ENCODE peak calls at places on chromosomes 13 and 19, in four cellular contexts. One of them, this sample, is unnamed.
A peak's percentile ranks its signal among the peaks of the same experiment; 100 is the strongest.

GRCh38 chr13:33348366-33348765 is 62.8 kb upstream of the STARD13 start:
- DNase-seq in lower lobe of right lung: no peak
- DNase-seq in fibroblast of pulmonary artery: peak; percentile 42
- DNase-seq in OCI-LY7: no peak
- DNase-seq in this sample: peak; percentile 58

GRCh38 chr19:31349160-31349881 is at the start of gene TSHZ3:
- DNase-seq in fibroblast of pulmonary artery: peak; percentile 92
- DNase-seq in lower lobe of right lung: peak; percentile 77
- DNase-seq in OCI-LY7: no peak
- DNase-seq in this sample: peak; percentile 91

GRCh38 chr13:20118268-20119140 is 42.3 kb downstream of the GJA3 start:
- DNase-seq in OCI-LY7: no peak
- DNase-seq in lower lobe of right lung: peak; percentile 69
- DNase-seq in fibroblast of pulmonary artery: peak; percentile 32
- DNase-seq in this sample: peak; percentile 43

GRCh38 chr19:44806271-44806670 is 2.6 kb upstream of the BCAM start:
- DNase-seq in OCI-LY7: no peak
- DNase-seq in fibroblast of pulmonary artery: no peak
- DNase-seq in lower lobe of right lung: no peak
- DNase-seq in this sample: no peak

GRCh38 chr13:36950920-36951319 is 30.9 kb upstream of the SMAD9 start:
- DNase-seq in lower lobe of right lung: no peak
- DNase-seq in OCI-LY7: no peak
- DNase-seq in fibroblast of pulmonary artery: no peak
- DNase-seq in this sample: no peak

GRCh38 chr19:49888478-49888901 is 8.2 kb downstream of the IL4I1 start:
- DNase-seq in OCI-LY7: no peak
- DNase-seq in fibroblast of pulmonary artery: no peak
- DNase-seq in lower lobe of right lung: no peak
- DNase-seq in this sample: no peak

GRCh38 chr13:59318320-59318930 is 845.3 kb downstream of the DIAPH3 start:
- DNase-seq in fibroblast of pulmonary artery: peak; percentile 79
- DNase-seq in lower lobe of right lung: no peak
- DNase-seq in OCI-LY7: peak; percentile 65
- DNase-seq in this sample: peak; percentile 45

GRCh38 chr13:71877280-71877653 is 10.3 kb upstream of the DACH1 start:
- DNase-seq in OCI-LY7: no peak
- DNase-seq in lower lobe of right lung: no peak
- DNase-seq in fibroblast of pulmonary artery: no peak
- DNase-seq in this sample: no peak

GRCh38 chr13:90321281-90321931 is 1026.1 kb upstream of the MIR17HG start:
- DNase-seq in fibroblast of pulmonary artery: no peak
- DNase-seq in lower lobe of right lung: no peak
- DNase-seq in OCI-LY7: no peak
- DNase-seq in this sample: no peak

GRCh38 chr19:1649706-1650626 is 2.4 kb downstream of the TCF3 start:
- DNase-seq in lower lobe of right lung: no peak
- DNase-seq in fibroblast of pulmonary artery: no peak
- DNase-seq in OCI-LY7: no peak
- DNase-seq in this sample: no peak

GRCh38 chr19:1651548-1652394 is 644 bp downstream of the TCF3 start:
- DNase-seq in fibroblast of pulmonary artery: peak; percentile 26
- DNase-seq in OCI-LY7: peak; percentile 59
- DNase-seq in lower lobe of right lung: peak; percentile 66
- DNase-seq in this sample: peak; percentile 25

GRCh38 chr19:1651061-1651547 is 1.3 kb downstream of the TCF3 start:
- DNase-seq in lower lobe of right lung: no peak
- DNase-seq in OCI-LY7: peak; percentile 75
- DNase-seq in fibroblast of pulmonary artery: peak; percentile 42
- DNase-seq in this sample: peak; percentile 24

GRCh38 chr19:1648926-1649541 is 3.4 kb downstream of the TCF3 start:
- DNase-seq in OCI-LY7: no peak
- DNase-seq in lower lobe of right lung: no peak
- DNase-seq in fibroblast of pulmonary artery: no peak
- DNase-seq in this sample: no peak

GRCh38 chr19:1650627-1651009 is 1.8 kb downstream of the TCF3 start:
- DNase-seq in lower lobe of right lung: no peak
- DNase-seq in OCI-LY7: peak; percentile 71
- DNase-seq in fibroblast of pulmonary artery: peak; percentile 10
- DNase-seq in this sample: no peak
- H3K4me3 ChIP-seq in lower lobe of right lung: peak overlapping the region; percentile 83
- H3K4me3 ChIP-seq in OCI-LY7: peak overlapping the region; percentile 94
- H3K4me3 ChIP-seq in fibroblast of pulmonary artery: peak overlapping the region; percentile 71
- H3K4me3 ChIP-seq in this sample: peak overlapping the region; percentile 67

GRCh38 chr13:93174260-93174659 is 52.3 kb upstream of the GPC6 start:
- DNase-seq in lower lobe of right lung: no peak
- DNase-seq in fibroblast of pulmonary artery: no peak
- DNase-seq in OCI-LY7: no peak
- DNase-seq in this sample: no peak

GRCh38 chr13:93169980-93170379 is 56.6 kb upstream of the GPC6 start:
- DNase-seq in lower lobe of right lung: no peak
- DNase-seq in fibroblast of pulmonary artery: peak; percentile 67
- DNase-seq in OCI-LY7: no peak
- DNase-seq in this sample: peak; percentile 99

GRCh38 chr13:93173656-93174055 is 53.0 kb upstream of the GPC6 start:
- DNase-seq in OCI-LY7: no peak
- DNase-seq in fibroblast of pulmonary artery: peak; percentile 30
- DNase-seq in lower lobe of right lung: no peak
- DNase-seq in this sample: no peak

GRCh38 chr13:93172109-93172508 is 54.5 kb upstream of the GPC6 start:
- DNase-seq in fibroblast of pulmonary artery: no peak
- DNase-seq in OCI-LY7: no peak
- DNase-seq in lower lobe of right lung: no peak
- DNase-seq in this sample: peak; percentile 11
- TF ChIP-seq CTCF in fibroblast of pulmonary artery: peak; percentile 23
- TF ChIP-seq CTCF in OCI-LY7: peak; percentile 51
- TF ChIP-seq CTCF in lower lobe of right lung: no peak
- TF ChIP-seq CTCF in this sample: peak; percentile 37

GRCh38 chr13:94967183-94968039 is 255.1 kb upstream of the SOX21 start:
- DNase-seq in OCI-LY7: no peak
- DNase-seq in fibroblast of pulmonary artery: peak; percentile 10
- DNase-seq in lower lobe of right lung: no peak
- DNase-seq in this sample: no peak
- H3K4me3 ChIP-seq in OCI-LY7: no peak overlapping the region
- H3K4me3 ChIP-seq in fibroblast of pulmonary artery: peak overlapping the region; percentile 26
- H3K4me3 ChIP-seq in lower lobe of right lung: peak overlapping the region; percentile 39
- H3K4me3 ChIP-seq in this sample: no peak overlapping the region

GRCh38 chr13:66296875-66297274 is 933.3 kb downstream of the PCDH9 start:
- DNase-seq in fibroblast of pulmonary artery: no peak
- DNase-seq in lower lobe of right lung: no peak
- DNase-seq in OCI-LY7: no peak
- DNase-seq in this sample: no peak
- TF ChIP-seq CTCF in fibroblast of pulmonary artery: no peak
- TF ChIP-seq CTCF in lower lobe of right lung: no peak
- TF ChIP-seq CTCF in OCI-LY7: no peak
- TF ChIP-seq CTCF in this sample: no peak

DNA sequence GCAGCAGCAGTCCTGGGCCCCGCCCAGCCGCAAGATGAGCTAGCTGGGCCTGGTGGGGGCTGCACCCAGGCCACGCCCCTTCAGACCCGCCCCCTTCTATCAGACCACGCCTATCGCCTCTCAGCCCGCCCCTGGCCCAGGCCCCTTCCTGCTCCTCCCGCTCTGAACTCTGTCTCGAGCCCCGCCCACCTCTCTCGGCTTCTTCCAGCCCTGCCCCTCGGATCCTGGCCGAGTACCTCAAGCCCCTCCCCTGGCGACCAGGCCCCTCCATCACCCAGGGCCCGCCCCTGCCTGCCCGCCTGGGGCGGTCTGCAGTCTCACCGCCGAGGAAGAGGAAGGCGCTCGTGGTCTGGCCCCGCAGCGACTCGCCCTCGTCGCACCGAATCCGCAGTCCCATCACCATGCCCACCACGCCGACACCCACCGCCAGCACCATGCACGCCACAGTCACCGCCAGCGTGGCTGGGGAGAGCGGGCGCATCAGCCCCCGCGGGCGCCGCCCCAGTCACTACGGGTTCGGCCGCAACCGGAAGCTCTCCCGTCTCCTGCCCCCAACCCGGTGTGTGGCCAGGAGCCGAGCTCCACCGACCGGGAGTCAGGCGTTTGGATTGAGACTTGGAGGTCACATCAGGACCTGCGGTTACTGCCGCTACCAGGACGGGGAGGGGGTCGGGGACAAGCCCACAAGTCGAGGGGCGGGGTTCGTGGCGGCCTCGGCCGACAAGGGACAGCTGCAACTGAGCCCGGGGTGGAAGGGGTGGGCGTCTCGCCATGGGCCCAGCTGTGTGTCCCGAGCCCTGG is 1.0 kb downstream of the CLDND2 start:
- DNase-seq in fibroblast of pulmonary artery: peak; percentile 99
- DNase-seq in OCI-LY7: peak; percentile 98
- DNase-seq in lower lobe of right lung: peak; percentile 99
- DNase-seq in this sample: peak; percentile 98
- H3K4me3 ChIP-seq in fibroblast of pulmonary artery: peak overlapping the region; percentile 80
- H3K4me3 ChIP-seq in OCI-LY7: peak overlapping the region; percentile 78
- H3K4me3 ChIP-seq in lower lobe of right lung: peak overlapping the region; percentile 86
- H3K4me3 ChIP-seq in this sample: peak overlapping the region; percentile 93

GRCh38 chr13:27359203-27359821 is 65.1 kb upstream of the GTF3A start:
- DNase-seq in fibroblast of pulmonary artery: peak; percentile 81
- DNase-seq in OCI-LY7: peak; percentile 75
- DNase-seq in lower lobe of right lung: peak; percentile 65
- DNase-seq in this sample: peak; percentile 62

GRCh38 chr13:27367570-27367969 is 56.8 kb upstream of the GTF3A start:
- DNase-seq in fibroblast of pulmonary artery: no peak
- DNase-seq in OCI-LY7: no peak
- DNase-seq in lower lobe of right lung: no peak
- DNase-seq in this sample: no peak

GRCh38 chr13:27358420-27358819 is 66.0 kb upstream of the GTF3A start:
- DNase-seq in OCI-LY7: no peak
- DNase-seq in fibroblast of pulmonary artery: no peak
- DNase-seq in lower lobe of right lung: no peak
- DNase-seq in this sample: no peak

GRCh38 chr13:27360562-27360961 is 63.9 kb upstream of the GTF3A start:
- DNase-seq in OCI-LY7: no peak
- DNase-seq in fibroblast of pulmonary artery: no peak
- DNase-seq in lower lobe of right lung: no peak
- DNase-seq in this sample: no peak

GRCh38 chr13:27362064-27362751 is 62.2 kb upstream of the GTF3A start:
- DNase-seq in fibroblast of pulmonary artery: peak; percentile 83
- DNase-seq in lower lobe of right lung: peak; percentile 90
- DNase-seq in OCI-LY7: peak; percentile 79
- DNase-seq in this sample: peak; percentile 73
- TF ChIP-seq CTCF in fibroblast of pulmonary artery: peak; percentile 96
- TF ChIP-seq CTCF in lower lobe of right lung: peak; percentile 96
- TF ChIP-seq CTCF in OCI-LY7: peak; percentile 92
- TF ChIP-seq CTCF in this sample: peak; percentile 95

DNA sequence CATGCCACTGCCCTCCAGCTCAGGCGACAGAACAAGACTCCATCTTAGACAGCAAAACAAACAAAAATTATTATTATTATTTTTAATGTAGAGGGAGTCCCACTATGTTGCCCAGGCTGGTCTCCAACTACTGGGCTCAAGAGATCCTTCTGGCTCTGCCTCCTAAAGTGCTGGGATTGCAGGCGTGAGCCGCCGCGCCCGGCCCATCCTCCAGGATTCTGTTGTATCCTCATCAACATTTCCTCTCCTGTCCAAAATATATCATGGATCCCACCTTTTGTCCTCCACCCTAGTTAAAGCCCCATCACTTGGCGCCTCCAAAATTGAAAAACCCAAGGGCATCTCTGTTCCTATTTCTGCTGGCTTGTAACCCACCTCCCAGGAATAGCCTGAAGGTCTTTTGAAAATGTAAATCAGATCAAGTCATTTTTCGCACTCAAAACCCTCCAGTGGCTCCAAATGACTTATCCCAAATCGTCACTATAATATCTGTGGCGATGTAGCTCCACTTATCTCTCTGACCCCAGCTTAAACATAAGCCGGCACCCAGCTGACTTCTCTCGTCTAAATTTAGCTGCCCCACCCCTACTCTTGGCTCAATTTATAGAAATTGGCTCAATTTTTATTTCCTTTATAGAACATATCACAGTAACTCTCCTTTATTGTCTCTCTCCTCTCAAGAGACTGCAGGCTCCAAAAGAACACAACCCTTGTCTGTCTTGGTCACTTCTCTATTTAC is 1.1 kb downstream of the ZNF784 start:
- DNase-seq in lower lobe of right lung: no peak
- DNase-seq in fibroblast of pulmonary artery: no peak
- DNase-seq in OCI-LY7: no peak
- DNase-seq in this sample: no peak
- H3K4me3 ChIP-seq in lower lobe of right lung: no peak overlapping the region
- H3K4me3 ChIP-seq in fibroblast of pulmonary artery: peak overlapping the region; percentile 69
- H3K4me3 ChIP-seq in OCI-LY7: peak overlapping the region; percentile 58
- H3K4me3 ChIP-seq in this sample: no peak overlapping the region

This sample was measured in fibroblast of mammary gland.